ENCODE peak calls at places on chromosome 15, in six cellular contexts. One of them, this sample, is unnamed.

GRCh38 chr15:34804776-34805175 is 9.4 kb upstream of the ACTC1 start:
- DNase-seq in HCT116: no peak
- DNase-seq in K562: no peak
- DNase-seq in GM12878: no peak
- DNase-seq in SK-N-SH: no peak
- DNase-seq in HepG2: no peak
- DNase-seq in this sample: no peak

GRCh38 chr15:99707481-99708270 is 25.6 kb downstream of the LYSMD4 start:
- DNase-seq in K562: no peak
- DNase-seq in GM12878: no peak
- DNase-seq in SK-N-SH: no peak
- DNase-seq in HCT116: no peak
- DNase-seq in HepG2: no peak
- DNase-seq in this sample: no peak

GRCh38 chr15:74167891-74168331 is 5.6 kb upstream of the ISLR start:
- DNase-seq in SK-N-SH: no peak
- DNase-seq in GM12878: no peak
- DNase-seq in HepG2: no peak
- DNase-seq in HCT116: no peak
- DNase-seq in K562: no peak
- DNase-seq in this sample: no peak

GRCh38 chr15:25088261-25088790 is 133.5 kb downstream of the SNRPN start:
- DNase-seq in SK-N-SH: no peak
- DNase-seq in HepG2: no peak
- DNase-seq in K562: no peak
- DNase-seq in HCT116: no peak
- DNase-seq in GM12878: no peak
- DNase-seq in this sample: no peak

GRCh38 chr15:57949374-57949938 is 116.1 kb downstream of the ALDH1A2 start:
- DNase-seq in SK-N-SH: no peak
- DNase-seq in K562: no peak
- DNase-seq in GM12878: no peak
- DNase-seq in HCT116: no peak
- DNase-seq in HepG2: no peak
- DNase-seq in this sample: no peak

GRCh38 chr15:41848595-41848994 is 9.9 kb downstream of the PLA2G4B start:
- DNase-seq in GM12878: no peak
- DNase-seq in K562: peak; percentile 34
- DNase-seq in HepG2: no peak
- DNase-seq in HCT116: no peak
- DNase-seq in SK-N-SH: no peak
- DNase-seq in this sample: no peak

GRCh38 chr15:71496336-71496955 is 313.9 kb upstream of the NR2E3 start:
- DNase-seq in SK-N-SH: no peak
- DNase-seq in HCT116: no peak
- DNase-seq in K562: no peak
- DNase-seq in GM12878: no peak
- DNase-seq in HepG2: no peak
- DNase-seq in this sample: no peak

GRCh38 chr15:39624806-39625205 is 43.9 kb downstream of the THBS1 start:
- DNase-seq in K562: no peak
- DNase-seq in SK-N-SH: no peak
- DNase-seq in HepG2: peak; percentile 50
- DNase-seq in GM12878: peak; percentile 45
- DNase-seq in HCT116: no peak
- DNase-seq in this sample: no peak

GRCh38 chr15:63296195-63296594 is 18.8 kb downstream of the APH1B start:
- DNase-seq in SK-N-SH: no peak
- DNase-seq in HepG2: no peak
- DNase-seq in K562: no peak
- DNase-seq in HCT116: no peak
- DNase-seq in GM12878: no peak
- DNase-seq in this sample: no peak

GRCh38 chr15:31435256-31435781 is 108.7 kb downstream of the KLF13 start:
- DNase-seq in K562: peak; percentile 83
- DNase-seq in GM12878: peak; percentile 87
- DNase-seq in HCT116: peak; percentile 59
- DNase-seq in SK-N-SH: peak; percentile 91
- DNase-seq in HepG2: peak; percentile 75
- DNase-seq in this sample: peak; percentile 56

GRCh38 chr15:32888221-32888761 is 170.5 kb downstream of the GREM1 start:
- DNase-seq in HepG2: no peak
- DNase-seq in HCT116: no peak
- DNase-seq in SK-N-SH: no peak
- DNase-seq in K562: no peak
- DNase-seq in GM12878: no peak
- DNase-seq in this sample: no peak

GRCh38 chr15:48510976-48511375 is 134.5 kb downstream of the FBN1 start:
- DNase-seq in HepG2: no peak
- DNase-seq in K562: peak; percentile 2
- DNase-seq in GM12878: no peak
- DNase-seq in HCT116: no peak
- DNase-seq in SK-N-SH: no peak
- DNase-seq in this sample: no peak

GRCh38 chr15:64430000-64430735 is 30.2 kb upstream of the ZNF609 start:
- DNase-seq in GM12878: peak; percentile 65
- DNase-seq in HCT116: no peak
- DNase-seq in HepG2: no peak
- DNase-seq in SK-N-SH: no peak
- DNase-seq in K562: peak; percentile 80
- DNase-seq in this sample: no peak

GRCh38 chr15:58433597-58434333 is 2.0 kb downstream of the LIPC start:
- DNase-seq in GM12878: no peak
- DNase-seq in HepG2: no peak
- DNase-seq in HCT116: no peak
- DNase-seq in SK-N-SH: no peak
- DNase-seq in K562: no peak
- DNase-seq in this sample: no peak

GRCh38 chr15:80180986-80181385 is 28.2 kb downstream of the FAH start:
- DNase-seq in GM12878: no peak
- DNase-seq in HCT116: no peak
- DNase-seq in HepG2: no peak
- DNase-seq in K562: no peak
- DNase-seq in SK-N-SH: no peak
- DNase-seq in this sample: no peak

GRCh38 chr15:98906712-98907083 is 100.9 kb downstream of the PGPEP1L start:
- DNase-seq in SK-N-SH: no peak
- DNase-seq in HCT116: no peak
- DNase-seq in K562: no peak
- DNase-seq in GM12878: no peak
- DNase-seq in HepG2: no peak
- DNase-seq in this sample: no peak

GRCh38 chr15:31304736-31305365 is 21.8 kb upstream of the KLF13 start:
- DNase-seq in K562: no peak
- DNase-seq in HepG2: no peak
- DNase-seq in GM12878: no peak
- DNase-seq in SK-N-SH: peak; percentile 81
- DNase-seq in HCT116: no peak
- DNase-seq in this sample: no peak

GRCh38 chr15:71802770-71803169 is 7.6 kb upstream of the NR2E3 start:
- DNase-seq in HepG2: no peak
- DNase-seq in K562: peak; percentile 49
- DNase-seq in SK-N-SH: no peak
- DNase-seq in HCT116: no peak
- DNase-seq in GM12878: no peak
- DNase-seq in this sample: no peak

GRCh38 chr15:26974120-26974780 is 3.3 kb downstream of the GABRG3 start:
- DNase-seq in K562: peak; percentile 39
- DNase-seq in HepG2: peak; percentile 13
- DNase-seq in SK-N-SH: peak; percentile 50
- DNase-seq in HCT116: no peak
- DNase-seq in GM12878: no peak
- DNase-seq in this sample: peak; percentile 75

GRCh38 chr15:91948001-91948608 is 94.6 kb downstream of the SLCO3A1 start:
- DNase-seq in SK-N-SH: no peak
- DNase-seq in HCT116: no peak
- DNase-seq in K562: no peak
- DNase-seq in HepG2: no peak
- DNase-seq in GM12878: no peak
- DNase-seq in this sample: no peak

GRCh38 chr15:60890361-60890991 is 338.6 kb downstream of the RORA start:
- DNase-seq in HepG2: no peak
- DNase-seq in SK-N-SH: no peak
- DNase-seq in GM12878: no peak
- DNase-seq in HCT116: no peak
- DNase-seq in K562: no peak
- DNase-seq in this sample: no peak

GRCh38 chr15:101167791-101168462 is 83.9 kb downstream of the CHSY1 start:
- DNase-seq in SK-N-SH: no peak
- DNase-seq in HepG2: peak; percentile 57
- DNase-seq in GM12878: no peak
- DNase-seq in HCT116: peak; percentile 31
- DNase-seq in K562: peak; percentile 97
- DNase-seq in this sample: peak; percentile 90

DNA sequence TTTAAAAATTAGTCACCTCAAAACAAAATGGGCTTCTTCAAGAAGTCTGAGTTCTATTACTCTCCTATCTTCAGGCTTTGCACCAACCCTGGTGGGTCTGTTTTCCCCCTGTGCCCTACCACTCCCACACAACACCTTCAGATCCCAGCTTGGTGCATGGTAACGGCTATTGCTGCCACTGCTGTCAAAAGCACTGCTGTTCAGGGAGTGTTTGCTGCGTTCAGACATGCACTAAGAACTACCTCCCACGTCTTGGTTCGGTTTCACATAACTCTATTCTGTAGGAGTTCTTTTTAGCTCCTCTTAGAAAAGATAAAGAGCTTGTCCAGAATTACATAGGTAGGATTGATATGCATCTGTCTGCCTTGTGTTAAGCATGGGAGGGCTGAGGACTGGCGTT is 799.2 kb downstream of the NR2F2 start:
- DNase-seq in HCT116: no peak
- DNase-seq in K562: no peak
- DNase-seq in SK-N-SH: no peak
- DNase-seq in GM12878: no peak
- DNase-seq in HepG2: no peak
- DNase-seq in this sample: no peak
- TF ChIP-seq JUND in HCT116: no peak
- TF ChIP-seq JUND in K562: no peak
- TF ChIP-seq JUND in SK-N-SH: no peak
- TF ChIP-seq JUND in GM12878: no peak
- TF ChIP-seq JUND in HepG2: no peak
- TF ChIP-seq JUND in this sample: no peak

DNA sequence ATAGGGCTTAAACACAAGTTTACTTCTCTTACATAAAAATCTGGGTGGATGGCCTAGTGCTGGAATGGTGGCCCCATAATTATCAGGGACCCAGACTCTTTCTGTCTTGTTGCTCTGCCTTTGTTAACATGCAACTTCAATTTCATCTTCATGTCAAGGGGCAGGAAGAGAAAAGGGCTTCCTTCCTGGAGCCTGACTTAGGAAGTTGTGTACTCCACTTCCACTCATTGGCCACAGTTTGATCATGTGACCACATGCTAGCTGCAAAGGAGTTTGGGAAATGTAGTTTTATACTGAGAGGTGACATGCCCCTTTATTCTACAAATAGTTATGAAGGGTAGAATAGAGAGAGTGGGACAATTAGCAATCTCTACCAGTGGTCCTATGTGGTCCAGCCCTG is 39.3 kb downstream of the RHCG start:
- DNase-seq in GM12878: no peak
- DNase-seq in HCT116: peak; percentile 64
- DNase-seq in K562: peak; percentile 49
- DNase-seq in SK-N-SH: peak; percentile 58
- DNase-seq in HepG2: peak; percentile 12
- DNase-seq in this sample: peak; percentile 73
- TF ChIP-seq JUND in GM12878: no peak
- TF ChIP-seq JUND in HCT116: no peak
- TF ChIP-seq JUND in K562: no peak
- TF ChIP-seq JUND in SK-N-SH: no peak
- TF ChIP-seq JUND in HepG2: no peak
- TF ChIP-seq JUND in this sample: no peak

DNA sequence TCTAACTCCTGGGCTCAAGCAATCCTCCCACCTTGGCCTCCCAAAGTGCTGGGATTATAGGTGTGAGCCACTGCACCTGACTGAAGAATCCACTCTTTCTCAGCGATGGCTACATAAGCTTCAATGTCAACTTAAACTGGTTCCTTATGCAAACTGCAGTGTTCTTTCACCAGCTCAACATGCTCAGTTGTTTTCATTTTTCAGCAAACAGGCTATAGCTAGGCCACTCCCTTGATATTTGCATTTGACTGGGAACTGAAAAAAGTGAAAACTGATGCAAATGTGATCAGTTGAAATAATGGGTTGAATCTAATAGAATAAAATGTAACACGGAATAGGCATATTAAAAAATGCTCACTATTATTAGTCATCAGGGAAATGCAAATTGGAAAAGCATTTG is 74.2 kb upstream of the GCNT3 start:
- DNase-seq in SK-N-SH: no peak
- DNase-seq in K562: no peak
- DNase-seq in GM12878: no peak
- DNase-seq in HCT116: no peak
- DNase-seq in HepG2: no peak
- DNase-seq in this sample: peak; percentile 28
- TF ChIP-seq JUND in SK-N-SH: no peak
- TF ChIP-seq JUND in K562: no peak
- TF ChIP-seq JUND in GM12878: no peak
- TF ChIP-seq JUND in HCT116: no peak
- TF ChIP-seq JUND in HepG2: no peak
- TF ChIP-seq JUND in this sample: no peak

GRCh38 chr15:36029606-36030005 is 483.6 kb upstream of the DPH6 start:
- DNase-seq in K562: no peak
- DNase-seq in SK-N-SH: no peak
- DNase-seq in HCT116: no peak
- DNase-seq in HepG2: no peak
- DNase-seq in GM12878: no peak
- DNase-seq in this sample: no peak

GRCh38 chr15:36024066-36024465 is 478.1 kb upstream of the DPH6 start:
- DNase-seq in HepG2: no peak
- DNase-seq in SK-N-SH: no peak
- DNase-seq in HCT116: no peak
- DNase-seq in K562: no peak
- DNase-seq in GM12878: no peak
- DNase-seq in this sample: no peak

DNA sequence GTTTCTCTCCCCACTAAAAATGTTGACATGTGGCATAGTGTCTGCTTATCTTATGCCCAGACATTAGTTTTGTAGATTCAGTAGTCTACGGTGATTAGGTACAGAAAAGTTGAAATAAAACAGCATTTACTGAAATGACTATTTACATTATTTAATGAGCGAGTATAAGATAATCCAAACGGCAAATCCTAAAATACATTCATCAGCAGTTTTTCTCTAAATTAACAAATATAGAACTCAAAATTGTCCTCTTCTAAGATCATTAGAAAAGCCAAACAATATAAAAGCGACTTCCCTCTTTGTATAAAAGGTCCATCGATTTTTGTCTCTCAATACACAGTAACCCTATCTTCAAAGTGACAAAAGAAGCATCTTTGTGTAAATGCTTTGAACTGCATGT is 480.7 kb upstream of the DPH6 start:
- DNase-seq in GM12878: no peak
- DNase-seq in HepG2: no peak
- DNase-seq in HCT116: no peak
- DNase-seq in SK-N-SH: no peak
- DNase-seq in K562: no peak
- DNase-seq in this sample: no peak
- TF ChIP-seq JUND in GM12878: no peak
- TF ChIP-seq JUND in HepG2: no peak
- TF ChIP-seq JUND in HCT116: no peak
- TF ChIP-seq JUND in SK-N-SH: no peak
- TF ChIP-seq JUND in K562: no peak
- TF ChIP-seq JUND in this sample: no peak